ENCODE peak calls at places on chromosomes 11 and 22, in five cellular contexts. E is lung; L is adrenal gland; X is activated naive CD4-positive, alpha-beta T cell treated with anti-CD3 and anti-CD28 coated beads, Interleukin-2, amount 50 U/mL, for 16 hours; N is HCEC 1CT. Q is an unnamed sample.
A peak's percentile ranks its signal among the peaks of the same experiment; 100 is the strongest.

GRCh38 chr11:18144243-18144642 is 11.9 kb downstream of the MRGPRX3 start:
- DNase-seq in E (no peak), X (no peak), L (no peak), N (peak; percentile 78), Q (no peak)

GRCh38 chr11:111730871-111731591 is 35.2 kb downstream of the PPP2R1B start:
- DNase-seq in E (no peak), L (no peak), N (no peak), X (no peak), Q (peak; percentile 74)

GRCh38 chr11:128627666-128628342 is 40.4 kb upstream of the ETS1 start:
- DNase-seq in L (no peak), E (no peak), N (no peak), X (no peak), Q (no peak)

GRCh38 chr22:31575190-31575589 is 78.9 kb downstream of the SFI1 start:
- DNase-seq in L (no peak), X (no peak), N (no peak), E (no peak), Q (no peak)

GRCh38 chr11:65355013-65355775 is 643 bp downstream of the TIGD3 start:
- DNase-seq in E (peak; percentile 39), N (no peak), L (peak; percentile 31), X (peak; percentile 70), Q (peak; percentile 33)

GRCh38 chr11:95282337-95282751 is 51.3 kb upstream of the SESN3 start:
- DNase-seq in X (no peak), E (no peak), N (peak; percentile 18), L (no peak), Q (peak; percentile 27)

GRCh38 chr11:125947419-125948277 is 1.8 kb downstream of the VSIG10L2 start:
- DNase-seq in E (no peak), N (no peak), L (no peak), X (no peak), Q (no peak)

GRCh38 chr11:35555238-35555887 is 29.9 kb upstream of the PAMR1 start:
- DNase-seq in N (peak; percentile 74), L (no peak), E (no peak), X (no peak), Q (no peak)

GRCh38 chr11:100925935-100926334 is 203.7 kb downstream of the PGR start:
- DNase-seq in L (no peak), N (peak; percentile 85), X (no peak), E (no peak), Q (no peak)

GRCh38 chr11:699753-700152 is 4.1 kb downstream of the TMEM80 start:
- DNase-seq in N (no peak), E (no peak), X (no peak), L (no peak), Q (no peak)